ENCODE peak calls at places on chromosomes 12 and 14, in ten cellular contexts. B, D, N, P, Q, F, L, X, E and O are unnamed samples.

GRCh38 chr12:89706551-89707348 is 1.9 kb downstream of the ATP2B1 start:
- DNase-seq in B (no peak), D (peak; percentile 13), N (no peak), P (no peak), Q (no peak), F (peak; percentile 29), L (peak; percentile 61), X (no peak), E (peak; percentile 65), O (peak; percentile 52)

GRCh38 chr14:32525591-32525990 is 196.5 kb downstream of the AKAP6 start:
- DNase-seq in B (no peak), D (no peak), N (no peak), P (no peak), Q (no peak), F (no peak), L (no peak), X (no peak), E (no peak), O (no peak)

GRCh38 chr12:91404362-91404899 is 221.8 kb upstream of the DCN start:
- DNase-seq in B (no peak), D (no peak), N (no peak), P (no peak), Q (no peak), F (no peak), L (no peak), X (no peak), E (no peak), O (no peak)

GRCh38 chr12:26271889-26272492 is 76.6 kb downstream of the SSPN start:
- DNase-seq in B (peak; percentile 69), D (peak; percentile 81), N (peak; percentile 97), P (no peak), Q (no peak), F (peak; percentile 86), L (peak; percentile 75), X (no peak), E (peak; percentile 80), O (peak; percentile 68)

GRCh38 chr14:60602312-60602711 is 47.0 kb downstream of the SIX1 start:
- DNase-seq in B (no peak), D (no peak), N (no peak), P (no peak), Q (no peak), F (no peak), L (no peak), X (no peak), E (no peak), O (no peak)

GRCh38 chr14:90781344-90781761 is 34.9 kb downstream of the TTC7B start:
- DNase-seq in B (no peak), D (no peak), N (peak; percentile 78), P (no peak), Q (no peak), F (no peak), L (peak; percentile 36), X (no peak), E (no peak), O (peak; percentile 63)

GRCh38 chr12:121090576-121091125 is 42.0 kb upstream of the P2RX7 start:
- DNase-seq in B (no peak), D (no peak), N (no peak), P (no peak), Q (no peak), F (no peak), L (no peak), X (no peak), E (no peak), O (no peak)

GRCh38 chr12:30088259-30088995 is 304.7 kb upstream of the TMTC1 start:
- DNase-seq in B (no peak), D (no peak), N (no peak), P (no peak), Q (no peak), F (no peak), L (no peak), X (no peak), E (no peak), O (peak; percentile 79)

GRCh38 chr12:3700861-3701260 is 52.0 kb downstream of the CRACR2A start:
- DNase-seq in B (no peak), D (no peak), N (peak; percentile 89), P (no peak), Q (no peak), F (no peak), L (no peak), X (no peak), E (no peak), O (no peak)

GRCh38 chr12:52542157-52542556 is 10.8 kb downstream of the KRT71 start:
- DNase-seq in B (no peak), D (no peak), N (no peak), P (no peak), Q (no peak), F (no peak), L (no peak), X (no peak), E (no peak), O (no peak)

GRCh38 chr12:52541709-52542108 is 11.2 kb downstream of the KRT71 start:
- DNase-seq in B (no peak), D (no peak), N (no peak), P (no peak), Q (no peak), F (no peak), L (no peak), X (no peak), E (no peak), O (no peak)

GRCh38 chr12:52546126-52546525 is 6.8 kb downstream of the KRT71 start:
- DNase-seq in B (no peak), D (no peak), N (no peak), P (no peak), Q (no peak), F (no peak), L (no peak), X (no peak), E (no peak), O (no peak)

GRCh38 chr12:52542785-52543318 is 10.1 kb downstream of the KRT71 start:
- DNase-seq in B (no peak), D (no peak), N (no peak), P (no peak), Q (no peak), F (no peak), L (no peak), X (no peak), E (no peak), O (no peak)

DNA sequence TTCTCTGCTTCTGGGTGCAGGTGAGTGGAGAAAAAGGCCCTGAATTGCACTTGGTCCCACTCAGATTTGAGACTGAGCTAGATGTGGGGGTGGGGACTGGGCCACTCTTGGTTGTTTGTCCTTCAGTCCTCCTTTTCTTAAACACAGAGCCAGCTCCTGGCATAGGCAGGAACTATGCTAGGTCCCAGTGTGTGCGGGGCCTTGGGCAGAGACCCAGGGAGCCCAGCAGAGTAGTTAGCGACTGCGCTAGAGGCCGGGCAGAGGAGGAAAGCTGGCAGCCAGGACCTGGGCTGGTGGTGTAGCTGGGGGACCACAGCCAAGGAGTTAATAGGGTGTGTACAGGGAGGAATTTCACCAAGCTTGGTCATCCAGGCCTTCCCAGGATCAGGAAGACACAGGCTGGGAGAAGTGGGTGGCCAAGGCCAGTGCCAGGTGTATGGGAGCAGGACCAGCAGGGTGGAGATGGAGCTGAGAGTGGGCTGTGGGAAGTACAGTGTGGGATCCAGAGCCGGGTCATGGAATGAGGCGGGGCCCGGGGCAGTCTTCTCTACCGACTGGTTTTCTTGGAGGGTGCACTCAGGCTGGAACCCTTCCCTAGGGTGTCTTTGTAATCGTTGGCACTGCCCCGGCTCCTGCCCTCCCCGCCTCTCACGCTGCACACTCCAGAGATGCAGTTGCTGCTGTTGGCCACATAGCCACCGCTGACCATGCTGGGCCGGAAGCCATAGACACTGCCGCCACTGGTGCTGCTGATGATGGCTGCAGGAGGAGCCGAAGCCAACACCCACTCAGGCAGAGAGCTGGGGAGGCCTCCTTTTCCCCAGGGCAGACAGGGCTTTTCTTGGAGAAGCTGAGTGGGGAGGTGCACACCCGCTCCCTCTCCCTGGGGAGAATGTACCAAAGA is 8.7 kb downstream of the KRT71 start:
- DNase-seq in B (no peak), D (peak; percentile 47), N (no peak), P (no peak), Q (no peak), F (no peak), L (no peak), X (no peak), E (no peak), O (no peak)
- TF ChIP-seq CTCF in B (no peak), D (peak; percentile 10), N (no peak), P (no peak), Q (no peak), F (no peak), L (no peak), X (no peak), E (peak; percentile 24), O (no peak)

GRCh38 chr12:111121840-111122239 is 201.5 kb upstream of the MYL2 start:
- DNase-seq in B (peak; percentile 31), D (no peak), N (peak; percentile 4), P (no peak), Q (no peak), F (no peak), L (no peak), X (no peak), E (no peak), O (peak; percentile 31)
- TF ChIP-seq CTCF in B (peak; percentile 42), D (peak; percentile 16), N (peak; percentile 17), P (no peak), Q (no peak), F (no peak), L (no peak), X (peak; percentile 28), E (no peak), O (peak; percentile 29)

DNA sequence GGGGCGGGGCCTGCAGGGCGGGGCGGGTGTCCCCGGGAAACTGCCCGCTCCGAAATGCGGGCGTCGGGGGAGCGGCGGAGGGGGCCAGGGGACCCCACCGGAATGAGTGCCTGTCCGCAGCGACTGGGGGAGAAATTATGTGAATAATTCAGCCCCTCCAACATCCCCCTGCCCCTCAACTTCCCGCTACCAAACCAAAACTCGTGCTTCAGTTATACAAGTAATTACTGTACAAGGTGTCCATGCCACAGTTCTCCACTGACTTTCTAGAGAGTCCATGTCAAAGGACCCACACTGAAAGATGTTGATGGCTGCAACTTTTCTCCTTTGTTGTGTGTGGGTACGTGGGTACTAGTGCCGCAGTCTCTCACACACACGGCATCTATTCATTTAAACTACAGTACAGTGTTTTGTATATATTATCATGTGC is 407 bp upstream of the CDK17 start:
- DNase-seq in B (no peak), D (no peak), N (peak; percentile 46), P (no peak), Q (no peak), F (no peak), L (no peak), X (no peak), E (no peak), O (peak; percentile 37)
- TF ChIP-seq CTCF in B (no peak), D (no peak), N (no peak), P (no peak), Q (no peak), F (no peak), L (no peak), X (no peak), E (no peak), O (no peak)

DNA sequence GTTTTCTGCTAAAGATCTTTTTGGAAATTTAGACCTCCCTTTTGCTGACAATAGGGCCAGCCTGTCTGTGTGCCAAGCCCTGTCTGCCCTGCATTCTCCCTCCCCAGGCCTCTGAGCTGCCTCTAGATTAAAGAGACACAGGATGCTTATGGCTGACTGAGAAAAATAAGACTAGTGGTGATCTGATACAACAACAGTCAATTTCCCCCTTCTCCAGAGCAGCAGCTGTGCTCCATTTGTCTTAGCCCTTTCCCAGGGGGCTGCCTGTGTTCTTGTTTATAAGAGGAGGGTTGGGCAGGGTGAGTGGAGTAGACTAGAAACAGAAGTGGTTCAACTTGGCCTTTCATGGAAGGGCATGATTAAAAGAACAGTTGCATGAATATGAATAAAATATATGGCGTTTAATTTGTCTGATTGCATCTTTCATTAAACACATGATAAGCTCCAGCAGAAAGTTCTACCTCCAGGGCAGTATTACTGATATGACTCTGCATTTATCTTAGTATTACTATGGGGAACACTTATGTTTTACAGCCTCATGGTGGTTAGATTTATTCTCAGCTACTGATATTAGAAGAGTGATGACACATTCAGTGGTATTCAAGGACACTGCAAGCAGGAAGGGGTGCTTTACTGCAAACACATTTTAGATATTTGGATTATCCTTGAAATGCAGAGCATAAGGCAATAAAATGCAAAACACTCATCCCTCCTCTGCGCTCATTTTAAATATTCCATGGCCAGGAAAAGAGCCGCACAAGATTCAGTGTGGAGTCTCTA is 150.1 kb upstream of the CLEC14A start:
- DNase-seq in B (no peak), D (peak; percentile 8), N (peak; percentile 52), P (no peak), Q (no peak), F (no peak), L (no peak), X (no peak), E (no peak), O (peak; percentile 20)
- TF ChIP-seq CTCF in B (no peak), D (no peak), N (peak; percentile 26), P (no peak), Q (no peak), F (no peak), L (no peak), X (peak; percentile 9), E (no peak), O (no peak)